ENCODE peak calls at places on chromosome 16, in ten cellular contexts. V is AG04450, I is A549, M is testis, G is thoracic aorta, K is IMR-90, D is NB4, P is astrocyte of the spinal cord, A is AG10803, L is cardiac fibroblast. B is an unnamed sample.

GRCh38 chr16:66623755-66624154 is 19.3 kb downstream of the CMTM3 start:
- DNase-seq in V (no peak), I (no peak), M (no peak), G (no peak), K (no peak), D (no peak), P (no peak), A (no peak), L (no peak), B (no peak)

GRCh38 chr16:60107467-60107866 is 1373.4 kb upstream of the GOT2 start:
- DNase-seq in V (no peak), I (no peak), M (no peak), G (no peak), K (no peak), D (peak), P (peak), A (peak), L (peak), B (peak)

GRCh38 chr16:67760206-67760605 is 41.1 kb upstream of the GFOD2 start:
- DNase-seq in V (no peak), I (no peak), M (no peak), G (no peak), K (no peak), D (peak), P (no peak), A (no peak), L (no peak), B (no peak)

GRCh38 chr16:78469787-78470186 is 370.3 kb downstream of the WWOX start:
- DNase-seq in V (no peak), I (no peak), M (no peak), G (no peak), K (no peak), D (no peak), P (no peak), A (no peak), L (no peak), B (no peak)

GRCh38 chr16:58345574-58346354 is 46.5 kb upstream of the GINS3 start:
- DNase-seq in V (no peak), I (no peak), M (no peak), G (no peak), K (no peak), D (no peak), P (no peak), A (no peak), L (peak), B (no peak)

GRCh38 chr16:20851601-20852000 is 45.3 kb downstream of the REXO5 start:
- DNase-seq in V (peak), I (peak), M (peak), G (peak), K (peak), D (peak), P (peak), A (peak), L (peak), B (peak)

GRCh38 chr16:89256651-89257254 is 39.2 kb downstream of the ZNF778 start:
- DNase-seq in V (no peak), I (no peak), M (no peak), G (no peak), K (peak), D (peak), P (peak), A (peak), L (peak), B (no peak)

GRCh38 chr16:1580956-1581355 is 30.9 kb downstream of the IFT140 start:
- DNase-seq in V (no peak), I (no peak), M (no peak), G (no peak), K (no peak), D (no peak), P (no peak), A (no peak), L (no peak), B (no peak)

GRCh38 chr16:84209989-84210388 is 19.0 kb downstream of the ADAD2 start:
- DNase-seq in V (no peak), I (no peak), M (no peak), G (no peak), K (peak), D (peak), P (no peak), A (no peak), L (no peak), B (no peak)

GRCh38 chr16:46787909-46788308 is 39.8 kb upstream of the MYLK3 start:
- DNase-seq in V (no peak), I (no peak), M (no peak), G (no peak), K (no peak), D (no peak), P (no peak), A (no peak), L (no peak), B (no peak)

GRCh38 chr16:14358697-14359305 is 271.3 kb downstream of the PARN start:
- DNase-seq in V (no peak), I (no peak), M (no peak), G (no peak), K (no peak), D (no peak), P (no peak), A (no peak), L (no peak), B (no peak)

GRCh38 chr16:84940670-84941551 is 70.4 kb downstream of the ZDHHC7 start:
- DNase-seq in V (no peak), I (no peak), M (peak), G (no peak), K (no peak), D (no peak), P (no peak), A (peak), L (no peak), B (no peak)

GRCh38 chr16:24062270-24062817 is 193.8 kb upstream of the CACNG3 start:
- DNase-seq in V (no peak), I (no peak), M (no peak), G (no peak), K (no peak), D (no peak), P (no peak), A (no peak), L (no peak), B (no peak)

GRCh38 chr16:83113317-83113716 is 486.5 kb downstream of the CDH13 start:
- DNase-seq in V (no peak), I (peak), M (peak), G (no peak), K (peak), D (peak), P (no peak), A (peak), L (peak), B (no peak)

GRCh38 chr16:28063611-28064061 is at the start of gene GSG1L:
- DNase-seq in V (no peak), I (no peak), M (no peak), G (no peak), K (no peak), D (no peak), P (no peak), A (no peak), L (no peak), B (no peak)

GRCh38 chr16:56329887-56330286 is 95.5 kb downstream of the AMFR start:
- DNase-seq in V (no peak), I (no peak), M (no peak), G (no peak), K (no peak), D (no peak), P (no peak), A (no peak), L (no peak), B (no peak)

GRCh38 chr16:51276335-51276734 is 125.3 kb upstream of the SALL1 start:
- DNase-seq in V (no peak), I (no peak), M (no peak), G (no peak), K (no peak), D (no peak), P (no peak), A (peak), L (peak), B (no peak)

GRCh38 chr16:67396159-67396774 is 3.0 kb upstream of the TPPP3 start:
- DNase-seq in V (no peak), I (peak), M (peak), G (peak), K (peak), D (peak), P (peak), A (peak), L (peak), B (no peak)

GRCh38 chr16:78530283-78530682 is 430.8 kb downstream of the WWOX start:
- DNase-seq in V (no peak), I (no peak), M (no peak), G (no peak), K (no peak), D (no peak), P (no peak), A (no peak), L (no peak), B (no peak)

GRCh38 chr16:7849891-7850290 is 517.2 kb downstream of the RBFOX1 start:
- DNase-seq in V (no peak), I (no peak), M (no peak), G (no peak), K (no peak), D (no peak), P (no peak), A (no peak), L (no peak), B (no peak)

GRCh38 chr16:12010388-12011251 is 34.1 kb downstream of the SNX29 start:
- DNase-seq in V (no peak), I (no peak), M (no peak), G (no peak), K (no peak), D (peak), P (no peak), A (peak), L (peak), B (no peak)

GRCh38 chr16:31301708-31302400 is 42.1 kb downstream of the ITGAM start:
- DNase-seq in V (no peak), I (peak), M (no peak), G (no peak), K (no peak), D (peak), P (no peak), A (peak), L (peak), B (no peak)

GRCh38 chr16:58024673-58025350 is 742 bp upstream of the MMP15 start:
- DNase-seq in V (no peak), I (peak), M (peak), G (no peak), K (no peak), D (peak), P (no peak), A (no peak), L (peak), B (no peak)

GRCh38 chr16:51035110-51035498 is 116.0 kb downstream of the SALL1 start:
- DNase-seq in V (no peak), I (no peak), M (no peak), G (no peak), K (no peak), D (peak), P (no peak), A (peak), L (no peak), B (no peak)

GRCh38 chr16:11501583-11502138 is 85.1 kb downstream of the LITAF start:
- DNase-seq in V (no peak), I (peak), M (no peak), G (no peak), K (no peak), D (no peak), P (no peak), A (no peak), L (no peak), B (no peak)

GRCh38 chr16:17451835-17452234 is 18.9 kb downstream of the XYLT1 start:
- DNase-seq in V (no peak), I (no peak), M (no peak), G (no peak), K (no peak), D (peak), P (no peak), A (no peak), L (no peak), B (no peak)

GRCh38 chr16:914453-914852 is 56.3 kb downstream of the LMF1 start:
- DNase-seq in V (no peak), I (peak), M (no peak), G (no peak), K (peak), D (peak), P (no peak), A (peak), L (peak), B (no peak)

GRCh38 chr16:73572135-73572534 is 524.2 kb upstream of the ZFHX3 start:
- DNase-seq in V (no peak), I (peak), M (no peak), G (no peak), K (no peak), D (no peak), P (no peak), A (peak), L (no peak), B (no peak)

GRCh38 chr16:1602285-1602684 is 9.6 kb downstream of the IFT140 start:
- DNase-seq in V (no peak), I (no peak), M (no peak), G (no peak), K (no peak), D (no peak), P (no peak), A (no peak), L (no peak), B (no peak)

GRCh38 chr16:8955828-8956227 is 7.9 kb downstream of the USP7 start:
- DNase-seq in V (no peak), I (no peak), M (no peak), G (no peak), K (no peak), D (no peak), P (no peak), A (no peak), L (no peak), B (no peak)

GRCh38 chr16:10827691-10828341 is 9.2 kb upstream of the TVP23A start:
- DNase-seq in V (peak), I (no peak), M (peak), G (peak), K (peak), D (no peak), P (peak), A (peak), L (peak), B (peak)

GRCh38 chr16:19396555-19397011 is 21.1 kb upstream of the TMC5 start:
- DNase-seq in V (no peak), I (peak), M (no peak), G (no peak), K (no peak), D (no peak), P (no peak), A (no peak), L (no peak), B (no peak)

DNA sequence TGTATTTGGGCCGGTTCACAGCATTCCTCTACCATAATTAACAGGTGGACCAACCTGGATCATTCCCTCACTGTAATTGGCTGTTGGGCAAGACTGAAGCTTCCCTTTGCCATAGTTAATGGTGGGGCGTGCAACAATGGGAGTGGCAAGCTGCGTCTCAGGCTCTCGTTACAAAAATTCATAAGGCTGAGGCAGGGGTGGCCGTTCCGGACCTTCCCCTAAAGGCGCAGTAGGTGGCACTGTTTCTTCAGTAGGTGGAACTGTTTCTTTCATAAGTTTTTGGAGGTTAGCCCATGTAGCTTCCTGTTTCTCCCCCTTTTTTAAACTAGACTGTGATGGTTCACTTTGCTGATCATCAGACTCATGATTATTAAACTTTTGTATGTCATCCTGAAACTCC is 17.0 kb upstream of the TMC5 start:
- DNase-seq in V (no peak), I (no peak), M (no peak), G (no peak), K (no peak), D (no peak), P (no peak), A (no peak), L (no peak), B (no peak)
- TF ChIP-seq CTCF in V (no peak), I (peak), M (no peak), G (no peak), K (no peak), D (peak), P (no peak), A (no peak), L (no peak), B (no peak)

DNA sequence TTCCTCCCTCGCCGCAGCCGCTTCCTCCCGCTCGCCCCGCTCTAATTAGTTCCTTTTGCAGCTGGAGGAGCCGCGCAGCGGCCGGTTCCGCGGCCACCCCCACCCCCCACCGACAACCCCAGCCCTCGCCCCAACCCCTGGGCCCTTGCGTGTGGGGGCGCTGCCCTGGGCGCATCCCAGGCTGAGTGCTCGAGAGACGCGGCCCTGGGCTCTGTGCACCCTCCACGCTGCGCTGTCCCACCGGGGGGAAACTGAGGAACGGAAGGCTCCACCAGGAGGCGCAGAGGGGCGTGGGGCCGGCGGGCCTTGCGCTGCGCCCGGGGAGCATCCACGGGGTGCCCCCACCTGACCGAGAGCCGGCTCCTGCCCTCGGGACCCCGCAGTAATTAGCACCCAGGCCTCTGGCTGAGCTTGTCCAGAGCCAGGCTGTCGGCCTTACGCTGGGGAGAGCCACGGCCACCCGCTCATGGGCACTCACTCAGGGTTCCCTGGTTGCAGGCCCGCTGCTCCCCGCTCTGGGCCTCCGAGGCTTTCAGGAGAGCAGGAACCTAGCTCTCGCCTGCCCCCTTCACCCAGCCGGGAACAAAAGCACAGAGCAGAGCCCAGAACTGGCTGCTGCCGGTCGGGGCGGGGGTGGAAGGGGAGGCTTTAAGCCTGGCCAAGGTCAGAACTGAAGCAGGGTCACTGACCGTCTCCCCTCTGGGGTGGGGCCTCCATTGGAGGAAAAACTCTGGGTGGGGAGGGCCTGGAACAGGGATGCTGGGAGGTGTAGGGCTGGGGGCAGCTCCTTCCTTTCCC is 12.1 kb downstream of the GLIS2 start:
- DNase-seq in V (no peak), I (no peak), M (peak), G (no peak), K (peak), D (peak), P (peak), A (peak), L (peak), B (no peak)
- H3K4me3 ChIP-seq in V (peak), I (no peak), M (peak), G (peak), K (peak), D (no peak), P (peak), A (peak), L (peak), B (peak)

GRCh38 chr16:70523621-70524405 is at the start of gene SF3B3:
- DNase-seq in V (no peak), I (peak), M (peak), G (no peak), K (peak), D (peak), P (peak), A (no peak), L (peak), B (no peak)

GRCh38 chr16:70526403-70526802 is 2.8 kb downstream of the SF3B3 start:
- DNase-seq in V (no peak), I (no peak), M (no peak), G (no peak), K (no peak), D (peak), P (no peak), A (no peak), L (no peak), B (no peak)

GRCh38 chr16:70534949-70535348 is 11.3 kb downstream of the SF3B3 start:
- DNase-seq in V (no peak), I (no peak), M (no peak), G (no peak), K (no peak), D (no peak), P (no peak), A (no peak), L (no peak), B (no peak)

GRCh38 chr16:70527315-70527996 is 3.8 kb downstream of the SF3B3 start:
- DNase-seq in V (no peak), I (no peak), M (no peak), G (no peak), K (no peak), D (no peak), P (no peak), A (no peak), L (no peak), B (no peak)

DNA sequence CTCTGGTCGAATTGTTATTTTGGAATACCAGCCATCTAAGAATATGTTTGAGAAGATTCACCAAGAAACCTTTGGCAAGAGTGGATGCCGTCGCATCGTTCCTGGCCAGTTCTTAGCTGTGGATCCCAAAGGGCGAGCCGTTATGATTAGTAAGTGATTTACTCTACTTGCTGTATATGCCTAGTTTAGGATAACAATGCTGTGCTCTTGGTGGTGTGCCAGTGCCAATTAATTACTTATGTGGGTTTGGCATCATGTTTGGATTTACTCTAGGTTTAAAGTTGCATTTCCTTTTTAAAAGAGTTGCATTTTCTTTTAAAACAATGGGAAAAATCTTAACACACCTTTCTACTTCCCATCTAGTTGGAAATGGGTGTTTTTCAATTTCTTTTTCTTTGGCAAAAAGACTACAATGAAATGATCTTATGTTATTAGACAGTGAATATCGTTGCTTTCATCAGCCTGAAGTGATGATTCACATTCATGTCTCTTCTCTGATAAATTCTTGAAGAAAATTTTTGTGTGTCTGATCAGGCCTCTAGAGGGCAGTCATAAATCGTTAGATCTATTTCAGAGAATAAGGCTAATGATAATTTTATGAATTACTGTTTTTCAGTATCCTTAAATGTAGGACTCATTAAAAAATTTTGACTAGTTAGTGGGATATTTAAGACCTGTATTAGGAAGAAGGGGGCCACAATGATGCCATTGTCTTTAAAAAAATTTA is 5.6 kb downstream of the SF3B3 start:
- DNase-seq in V (no peak), I (peak), M (no peak), G (no peak), K (peak), D (peak), P (peak), A (peak), L (peak), B (peak)
- TF ChIP-seq CTCF in V (peak), I (peak), M (peak), G (peak), K (peak), D (peak), P (peak), A (peak), L (peak), B (peak)

GRCh38 chr16:68981971-68982370 is 123.5 kb upstream of the HAS3 start:
- DNase-seq in V (no peak), I (no peak), M (no peak), G (no peak), K (no peak), D (no peak), P (no peak), A (no peak), L (no peak), B (no peak)
- H3K4me3 ChIP-seq in V (no peak), I (no peak), M (no peak), G (no peak), K (no peak), D (no peak), P (no peak), A (no peak), L (no peak), B (no peak)

GRCh38 chr16:48901712-48902374 is 291.9 kb upstream of the N4BP1 start:
- DNase-seq in V (no peak), I (no peak), M (no peak), G (no peak), K (no peak), D (no peak), P (no peak), A (no peak), L (no peak), B (no peak)
- TF ChIP-seq CTCF in V (peak), I (no peak), M (no peak), G (no peak), K (peak), D (no peak), P (no peak), A (peak), L (no peak), B (peak)

B was measured in astrocyte of the cerebellum.